ENCODE peak calls at places on chromosomes 2 and 18, in four cellular contexts. O, X, K and A are unnamed samples.
A peak's percentile ranks its signal among the peaks of the same experiment; 100 is the strongest.

GRCh38 chr2:62281661-62282060 is 85.7 kb downstream of the B3GNT2 start:
- DNase-seq in O (no peak), K (no peak), X (no peak), A (no peak)

GRCh38 chr2:70510213-70510820 is 43.3 kb downstream of the TGFA start:
- DNase-seq in O (no peak), X (no peak), K (no peak), A (no peak)

GRCh38 chr2:60633615-60634014 is 80.2 kb upstream of the BCL11A start:
- DNase-seq in X (no peak), O (no peak), K (no peak), A (no peak)

GRCh38 chr2:43298496-43298895 is 72.1 kb upstream of the ZFP36L2 start:
- DNase-seq in K (no peak), X (no peak), O (peak; percentile 31), A (no peak)

GRCh38 chr18:76386886-76387285 is 108.2 kb downstream of the ZNF516 start:
- DNase-seq in K (no peak), O (no peak), X (no peak), A (no peak)

GRCh38 chr2:224875870-224876269 is 159.7 kb upstream of the CCDC195 start:
- DNase-seq in X (no peak), O (no peak), K (no peak), A (no peak)

GRCh38 chr2:44267269-44268258 is 7.7 kb upstream of the SLC3A1 start:
- DNase-seq in K (no peak), X (no peak), O (no peak), A (no peak)

GRCh38 chr2:127255146-127255545 is 35.0 kb upstream of the CYP27C1 start:
- DNase-seq in O (peak; percentile 15), X (no peak), K (no peak), A (no peak)

GRCh38 chr18:37375181-37375580 is 190.4 kb downstream of the CELF4 start:
- DNase-seq in X (no peak), O (no peak), K (no peak), A (no peak)

GRCh38 chr2:71925268-71926097 is 222.2 kb downstream of the CYP26B1 start:
- DNase-seq in K (no peak), O (no peak), X (peak; percentile 13), A (no peak)

GRCh38 chr2:62817348-62817747 is 111.8 kb downstream of the EHBP1 start:
- DNase-seq in O (no peak), K (no peak), X (no peak), A (no peak)

GRCh38 chr2:98514096-98514639 is 69.5 kb downstream of the INPP4A start:
- DNase-seq in K (no peak), O (no peak), X (no peak), A (no peak)

GRCh38 chr2:135797497-135798274 is 39.3 kb downstream of the LCT start:
- DNase-seq in K (peak; percentile 82), O (peak; percentile 68), X (peak; percentile 41), A (peak; percentile 59)

GRCh38 chr2:109339519-109339991 is 210.6 kb downstream of the SH3RF3 start:
- DNase-seq in X (no peak), O (no peak), K (no peak), A (no peak)

DNA sequence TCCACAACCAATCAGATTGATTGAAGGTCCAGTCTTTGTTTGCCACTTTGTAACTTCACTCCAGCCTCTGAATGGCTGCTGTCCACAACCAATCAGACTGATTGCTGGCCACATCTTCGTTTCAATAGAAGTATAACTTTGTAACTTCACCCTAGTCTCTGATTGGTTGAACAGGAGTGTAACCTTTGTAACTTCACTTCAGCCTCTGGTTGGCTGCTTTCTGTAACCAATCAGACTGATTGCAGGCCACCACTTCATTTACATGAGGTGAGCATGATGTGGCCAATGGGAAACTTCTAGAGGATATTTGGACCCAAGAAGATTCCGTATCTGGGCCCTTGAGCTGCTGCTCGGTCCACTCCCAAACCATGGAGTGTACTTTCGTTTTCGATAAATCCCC is 16.9 kb upstream of the ALPP start:
- DNase-seq in O (no peak), X (no peak), K (no peak), A (no peak)
- TF ChIP-seq JUND in O (no peak), X (no peak), K (no peak), A (no peak)

GRCh38 chr2:239724194-239724849 is 300.8 kb downstream of the NDUFA10 start:
- DNase-seq in O (no peak), X (no peak), K (no peak), A (no peak)
- TF ChIP-seq JUND in O (no peak), X (no peak), K (no peak), A (no peak)

GRCh38 chr2:200795044-200795443 is 16.7 kb upstream of the BZW1 start:
- DNase-seq in K (peak; percentile 49), X (no peak), O (peak; percentile 25), A (no peak)
- TF ChIP-seq JUND in K (peak; percentile 53), X (no peak), O (no peak), A (no peak)

GRCh38 chr2:83744830-83745229 is 714.2 kb downstream of the SUCLG1 start:
- DNase-seq in K (no peak), X (no peak), O (no peak), A (no peak)

GRCh38 chr2:83747141-83747540 is 711.9 kb downstream of the SUCLG1 start:
- DNase-seq in X (no peak), O (no peak), K (no peak), A (no peak)

DNA sequence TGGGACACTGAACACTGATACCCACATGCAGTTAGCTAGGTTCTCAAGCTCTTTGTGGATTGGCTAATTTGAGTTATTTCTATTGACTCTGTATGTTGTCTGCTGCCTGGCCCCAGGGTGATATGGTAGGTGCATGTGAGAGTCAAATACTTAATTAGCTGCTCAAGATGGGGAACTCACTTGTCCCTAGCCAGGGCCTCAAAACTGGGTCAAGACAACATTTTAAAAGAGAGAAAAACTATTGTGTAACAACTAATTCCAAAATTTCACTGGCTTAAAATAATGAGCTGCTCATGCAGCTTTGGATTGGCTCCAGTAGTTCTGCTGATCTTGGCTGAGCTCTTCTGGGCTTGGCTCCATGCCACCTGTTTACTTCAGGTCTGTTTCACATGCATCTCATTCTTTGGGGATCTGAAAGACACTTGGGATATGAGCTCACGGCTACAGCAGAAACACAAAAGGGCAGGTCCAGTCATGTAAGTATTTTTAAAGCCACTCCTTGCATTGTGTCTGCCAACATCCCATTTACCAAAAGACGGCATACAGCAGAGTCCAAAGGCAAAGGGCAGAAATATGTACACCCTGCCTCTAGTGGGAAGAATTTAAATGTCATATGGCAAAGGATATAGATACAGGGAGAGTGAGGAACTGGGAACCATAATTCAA is 716.8 kb downstream of the SUCLG1 start:
- DNase-seq in K (no peak), O (no peak), X (no peak), A (no peak)
- TF ChIP-seq JUND in K (no peak), O (no peak), X (no peak), A (no peak)

GRCh38 chr2:220544049-220544448 is 916.6 kb downstream of the SLC4A3 start:
- DNase-seq in K (no peak), O (no peak), X (no peak), A (no peak)
- TF ChIP-seq JUND in K (no peak), O (no peak), X (no peak), A (no peak)

DNA sequence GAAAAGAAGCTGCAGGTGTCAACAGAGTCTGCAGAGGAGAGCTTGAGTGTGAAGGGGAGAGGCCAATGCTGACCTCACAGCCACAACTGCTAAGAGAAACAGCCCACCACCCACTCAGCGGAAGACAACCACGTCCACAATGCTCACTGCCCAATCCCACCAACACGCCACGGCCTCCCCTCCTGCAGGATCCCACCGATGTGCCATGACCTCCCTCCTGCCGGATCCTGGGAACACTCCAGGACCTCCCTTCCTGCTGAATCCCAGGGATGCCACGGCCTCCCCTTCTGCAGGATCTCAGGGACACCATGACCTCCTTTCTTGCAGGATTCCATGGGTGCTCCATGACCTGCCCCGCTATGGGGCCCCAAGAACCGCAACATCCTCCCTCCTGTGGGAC is 267.7 kb downstream of the TWIST2 start:
- DNase-seq in O (no peak), K (no peak), X (no peak), A (no peak)
- TF ChIP-seq JUND in O (no peak), K (no peak), X (no peak), A (no peak)